ENCODE peak calls at places on chromosomes 11 and 22, in seven cellular contexts. Z is esophagus muscularis mucosa, M is tibial artery, J is upper lobe of left lung, E is tibial nerve, H is heart left ventricle, O is pancreas. I is an unnamed sample.

GRCh38 chr11:111384494-111384893 is 5.4 kb upstream of the POU2AF1 start:
- DNase-seq in Z (no peak), M (no peak), J (no peak), E (no peak), H (no peak), O (no peak), I (no peak)

GRCh38 chr22:38758276-38758945 is 2.6 kb upstream of the SUN2 start:
- DNase-seq in Z (no peak), M (no peak), J (no peak), E (no peak), H (no peak), O (no peak), I (no peak)

GRCh38 chr11:95888852-95889251 is 35.1 kb downstream of the MTMR2 start:
- DNase-seq in Z (no peak), M (no peak), J (no peak), E (no peak), H (no peak), O (no peak), I (no peak)

GRCh38 chr22:50314455-50315288 is 7.2 kb upstream of the PLXNB2 start:
- DNase-seq in Z (no peak), M (peak; percentile 76), J (peak; percentile 91), E (no peak), H (peak; percentile 43), O (no peak), I (peak; percentile 85)

GRCh38 chr11:3163241-3163981 is 1.7 kb downstream of the OSBPL5 start:
- DNase-seq in Z (no peak), M (peak; percentile 65), J (peak; percentile 65), E (peak; percentile 11), H (no peak), O (peak; percentile 58), I (no peak)

GRCh38 chr11:99199336-99199735 is 178.6 kb downstream of the CNTN5 start:
- DNase-seq in Z (no peak), M (no peak), J (no peak), E (no peak), H (peak; percentile 10), O (no peak), I (peak; percentile 75)

GRCh38 chr22:43884600-43885318 is 7.1 kb downstream of the PNPLA5 start:
- DNase-seq in Z (no peak), M (no peak), J (no peak), E (peak; percentile 49), H (peak; percentile 35), O (peak; percentile 90), I (peak; percentile 49)

GRCh38 chr11:59173080-59173963 is 1.4 kb downstream of the DTX4 start:
- DNase-seq in Z (peak; percentile 90), M (no peak), J (peak; percentile 84), E (no peak), H (peak; percentile 30), O (peak; percentile 70), I (peak; percentile 37)

GRCh38 chr11:72719144-72719543 is 33.1 kb downstream of the ARAP1 start:
- DNase-seq in Z (no peak), M (no peak), J (no peak), E (no peak), H (no peak), O (no peak), I (no peak)

GRCh38 chr22:46070722-46071450 is 79.4 kb upstream of the PPARA start:
- DNase-seq in Z (no peak), M (peak; percentile 86), J (peak; percentile 95), E (peak; percentile 56), H (peak; percentile 85), O (peak; percentile 88), I (peak; percentile 59)

GRCh38 chr11:32671051-32671450 is 87.4 kb downstream of the EIF3M start:
- DNase-seq in Z (no peak), M (no peak), J (no peak), E (no peak), H (no peak), O (no peak), I (no peak)

GRCh38 chr11:30683176-30683575 is 97.0 kb upstream of the MPPED2 start:
- DNase-seq in Z (no peak), M (no peak), J (no peak), E (no peak), H (no peak), O (no peak), I (no peak)

GRCh38 chr11:131925829-131926228 is 555.4 kb downstream of the NTM start:
- DNase-seq in Z (no peak), M (no peak), J (no peak), E (no peak), H (no peak), O (no peak), I (no peak)

GRCh38 chr22:50244420-50245213 is at the start of gene TUBGCP6:
- DNase-seq in Z (peak; percentile 98), M (peak; percentile 96), J (peak; percentile 99), E (peak; percentile 89), H (peak; percentile 96), O (peak; percentile 98), I (peak; percentile 96)

GRCh38 chr11:86999859-87000753 is 37.6 kb upstream of the TMEM135 start:
- DNase-seq in Z (no peak), M (no peak), J (no peak), E (no peak), H (peak; percentile 20), O (no peak), I (peak; percentile 78)

GRCh38 chr11:10302744-10303557 is 1.9 kb upstream of the ADM start:
- DNase-seq in Z (peak; percentile 95), M (peak; percentile 92), J (peak; percentile 93), E (peak; percentile 84), H (peak; percentile 90), O (peak; percentile 92), I (peak; percentile 98)

GRCh38 chr22:39634530-39635399 is 64.2 kb downstream of the CACNA1I start:
- DNase-seq in Z (no peak), M (no peak), J (no peak), E (no peak), H (no peak), O (no peak), I (peak; percentile 90)

GRCh38 chr11:40293655-40294342 is 1165.7 kb downstream of the LRRC4C start:
- DNase-seq in Z (no peak), M (peak; percentile 76), J (peak; percentile 84), E (peak; percentile 38), H (peak; percentile 33), O (peak; percentile 78), I (peak; percentile 80)

GRCh38 chr11:63251312-63251711 is 7.9 kb upstream of the SLC22A25 start:
- DNase-seq in Z (no peak), M (no peak), J (no peak), E (no peak), H (no peak), O (no peak), I (no peak)

GRCh38 chr11:28110839-28111235 is 2.6 kb downstream of the METTL15 start:
- DNase-seq in Z (no peak), M (no peak), J (no peak), E (no peak), H (no peak), O (no peak), I (no peak)

GRCh38 chr11:47977651-47978050 is 2.7 kb upstream of the PTPRJ start:
- DNase-seq in Z (no peak), M (peak; percentile 16), J (no peak), E (no peak), H (no peak), O (no peak), I (no peak)

GRCh38 chr11:46383974-46384701 is 2.7 kb downstream of the MDK start:
- DNase-seq in Z (no peak), M (no peak), J (no peak), E (no peak), H (no peak), O (no peak), I (no peak)

GRCh38 chr11:19656140-19656541 is 56.5 kb upstream of the NAV2 start:
- DNase-seq in Z (no peak), M (no peak), J (no peak), E (no peak), H (no peak), O (no peak), I (no peak)
- TF ChIP-seq CTCF in Z (no peak), M (no peak), J (no peak), E (no peak), H (no peak), O (no peak), I (no peak)

DNA sequence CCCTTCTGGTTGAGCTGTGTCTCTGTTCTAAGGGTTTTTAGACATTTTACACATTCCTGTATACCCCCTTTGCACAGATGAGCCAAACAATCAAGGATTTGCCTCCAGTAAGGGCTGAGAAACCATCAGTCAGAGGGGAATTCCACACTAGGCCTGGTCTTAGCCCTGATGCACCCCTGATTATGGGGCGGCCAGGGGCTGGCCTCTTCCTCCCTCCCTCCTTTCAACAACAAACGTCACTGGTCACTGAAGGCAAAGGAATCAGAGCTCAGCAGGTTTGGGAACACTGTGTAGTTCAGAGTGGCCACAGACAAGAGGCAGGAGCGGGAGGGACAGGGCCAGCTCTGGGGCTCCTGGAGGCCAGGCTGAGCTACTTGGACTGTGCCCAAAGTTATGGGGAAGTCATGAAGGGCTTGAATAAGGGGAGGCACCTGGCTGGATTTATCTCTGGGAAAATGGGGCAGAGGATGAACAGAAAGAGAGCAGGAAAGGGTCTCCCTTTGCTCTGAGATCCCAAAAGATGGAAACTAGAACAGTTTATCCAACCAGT is 1.5 kb downstream of the MOGAT2 start:
- DNase-seq in Z (no peak), M (no peak), J (no peak), E (no peak), H (no peak), O (no peak), I (no peak)
- H3K27ac ChIP-seq in Z (no peak overlapping the region), M (no peak overlapping the region), J (no peak overlapping the region), E (no peak overlapping the region), H (no peak overlapping the region), O (no peak overlapping the region), I (no peak overlapping the region)

DNA sequence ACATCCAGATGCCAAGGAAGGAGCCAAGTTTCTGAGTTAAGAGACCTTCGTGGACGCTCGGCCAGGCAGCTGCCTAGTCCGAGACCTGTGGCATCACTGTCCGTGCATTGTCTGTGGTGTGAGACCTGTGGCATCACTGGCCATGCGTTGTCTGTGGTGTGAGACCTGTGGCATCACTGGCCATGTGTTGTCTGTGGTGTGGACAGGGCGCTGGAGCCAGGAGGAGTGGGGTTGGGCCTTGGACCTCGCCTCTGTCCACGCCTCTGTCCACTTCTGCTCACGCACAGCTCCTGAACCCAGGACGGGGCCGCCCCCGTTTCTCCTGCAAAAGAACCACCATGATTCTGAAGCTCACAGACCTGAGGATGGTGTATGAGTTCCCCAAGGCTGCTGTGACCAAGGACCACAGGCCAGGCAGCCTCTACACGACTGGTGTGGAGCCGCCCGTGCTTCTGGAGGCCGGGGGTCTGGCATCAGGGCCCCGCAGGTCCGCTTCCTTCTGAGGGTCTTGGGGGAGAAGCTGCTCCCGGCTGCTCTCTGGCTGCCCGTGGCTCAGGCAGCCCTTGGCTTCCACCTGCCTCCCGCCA is 1218.3 kb downstream of the BRD1 start:
- DNase-seq in Z (no peak), M (no peak), J (no peak), E (no peak), H (no peak), O (no peak), I (no peak)
- H3K4me1 ChIP-seq in Z (no peaks in the 10 kb centered on the region), M (no peaks in the 10 kb centered on the region), J (no peaks in the 10 kb centered on the region), E (peaks cover 15% of the 10 kb centered on the region), H (no peaks in the 10 kb centered on the region), O (no peaks in the 10 kb centered on the region), I (no peaks in the 10 kb centered on the region)

DNA sequence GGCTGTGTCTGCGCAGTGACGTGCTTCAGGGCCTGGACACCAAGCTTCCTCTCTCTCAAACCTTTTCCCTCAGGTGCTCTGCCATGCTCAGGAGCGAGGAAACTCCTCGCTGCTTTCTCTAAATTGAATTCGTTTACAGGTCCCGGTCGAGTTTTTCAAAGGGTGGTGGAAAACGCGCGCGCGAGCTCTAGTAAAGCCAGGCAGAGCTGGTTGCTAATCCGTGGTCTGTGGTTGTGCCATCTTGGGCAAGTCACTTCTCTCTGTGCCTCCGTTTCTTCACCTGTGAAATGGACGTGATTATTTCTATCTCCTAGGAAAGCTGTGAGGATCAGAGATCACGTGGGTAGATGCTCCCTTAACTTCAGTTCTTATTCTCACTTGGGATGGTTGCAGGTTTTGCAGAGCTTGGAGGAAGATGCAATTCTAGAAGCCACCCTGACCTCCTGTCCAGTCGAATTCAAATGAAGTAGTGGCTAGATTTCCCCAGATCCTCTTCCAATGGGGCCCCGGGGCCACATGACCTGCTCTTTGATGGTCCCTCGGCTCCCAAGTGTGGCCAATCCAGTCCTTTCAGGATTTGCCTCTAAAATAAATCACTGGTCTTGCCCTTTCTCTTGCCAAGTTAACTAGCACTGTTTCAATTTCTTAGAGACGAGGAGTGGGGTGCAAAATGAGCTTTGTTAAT is 10.5 kb upstream of the ALX4 start:
- DNase-seq in Z (no peak), M (no peak), J (no peak), E (no peak), H (no peak), O (no peak), I (no peak)
- TF ChIP-seq CTCF in Z (no peak), M (no peak), J (no peak), E (no peak), H (no peak), O (no peak), I (no peak)